ENCODE peak calls at places on chromosomes 7 and 10, in five cellular contexts. X, F, L, D and R are unnamed samples.

GRCh38 chr10:50508315-50509051 is 115.3 kb downstream of the SGMS1 start:
- DNase-seq in X (no peak), F (no peak), L (no peak), D (no peak), R (no peak)

GRCh38 chr10:117499248-117500105 is 43.1 kb upstream of the EMX2 start:
- DNase-seq in X (no peak), F (no peak), L (no peak), D (no peak), R (no peak)

GRCh38 chr10:5291501-5292195 is 73.1 kb upstream of the UCN3 start:
- DNase-seq in X (peak), F (peak), L (no peak), D (no peak), R (no peak)

GRCh38 chr7:29921404-29922010 is 68.1 kb downstream of the SCRN1 start:
- DNase-seq in X (peak), F (no peak), L (peak), D (peak), R (peak)

GRCh38 chr7:2110586-2111396 is 122.0 kb downstream of the MAD1L1 start:
- DNase-seq in X (no peak), F (no peak), L (no peak), D (no peak), R (no peak)

GRCh38 chr7:85287126-85287825 is 100.4 kb upstream of the SEMA3D start:
- DNase-seq in X (peak), F (no peak), L (no peak), D (no peak), R (no peak)

GRCh38 chr10:78458983-78459638 is 425.4 kb downstream of the RPS24 start:
- DNase-seq in X (peak), F (peak), L (no peak), D (no peak), R (no peak)

GRCh38 chr7:47326808-47327207 is 255.1 kb downstream of the TNS3 start:
- DNase-seq in X (peak), F (no peak), L (no peak), D (no peak), R (no peak)

GRCh38 chr10:11026761-11027160 is 9.1 kb downstream of the CELF2 start:
- DNase-seq in X (no peak), F (no peak), L (no peak), D (no peak), R (no peak)

GRCh38 chr7:20030915-20031362 is 186.2 kb downstream of the MACC1 start:
- DNase-seq in X (peak), F (no peak), L (no peak), D (no peak), R (no peak)

GRCh38 chr10:101441539-101442455 is 87.8 kb downstream of the BTRC start:
- DNase-seq in X (peak), F (no peak), L (peak), D (no peak), R (no peak)

GRCh38 chr7:25953859-25954258 is 198.1 kb upstream of the NFE2L3 start:
- DNase-seq in X (no peak), F (no peak), L (no peak), D (no peak), R (no peak)

GRCh38 chr7:139771001-139771956 is 6.5 kb downstream of the HIPK2 start:
- DNase-seq in X (peak), F (no peak), L (no peak), D (no peak), R (no peak)

GRCh38 chr10:89391882-89392756 is at the start of gene IFIT1:
- DNase-seq in X (peak), F (peak), L (no peak), D (no peak), R (no peak)

GRCh38 chr7:151631149-151631967 is 111.7 kb upstream of the RHEB start:
- DNase-seq in X (peak), F (no peak), L (peak), D (no peak), R (no peak)
- TF ChIP-seq CTCF in X (peak), F (no peak), L (no peak), D (peak), R (no peak)

GRCh38 chr10:7085913-7086589 is 324.8 kb downstream of the SFMBT2 start:
- DNase-seq in X (no peak), F (no peak), L (peak), D (no peak), R (no peak)
- TF ChIP-seq CTCF in X (no peak), F (no peak), L (no peak), D (no peak), R (peak)

DNA sequence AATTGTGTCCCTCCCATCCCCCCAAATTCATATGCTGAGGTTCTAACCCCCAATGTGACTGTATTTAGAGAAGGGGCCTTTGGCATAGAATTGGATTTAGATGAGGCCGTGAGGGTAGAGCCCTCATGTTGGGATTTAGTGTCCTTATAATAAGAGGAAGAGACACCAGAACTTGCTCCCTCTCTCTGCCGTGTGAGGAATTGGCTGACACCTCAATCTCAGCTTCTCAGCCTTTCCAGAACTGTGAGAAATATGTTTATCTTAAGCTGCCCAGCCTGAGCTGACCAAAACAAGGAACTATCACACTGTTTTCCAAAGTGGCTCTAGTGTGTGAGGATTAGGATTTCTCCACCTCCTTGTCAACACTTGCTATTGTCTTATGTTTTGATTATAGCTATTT is 400.0 kb upstream of the FZD8 start:
- DNase-seq in X (no peak), F (no peak), L (no peak), D (no peak), R (no peak)
- TF ChIP-seq CTCF in X (peak), F (no peak), L (no peak), D (no peak), R (no peak)

DNA sequence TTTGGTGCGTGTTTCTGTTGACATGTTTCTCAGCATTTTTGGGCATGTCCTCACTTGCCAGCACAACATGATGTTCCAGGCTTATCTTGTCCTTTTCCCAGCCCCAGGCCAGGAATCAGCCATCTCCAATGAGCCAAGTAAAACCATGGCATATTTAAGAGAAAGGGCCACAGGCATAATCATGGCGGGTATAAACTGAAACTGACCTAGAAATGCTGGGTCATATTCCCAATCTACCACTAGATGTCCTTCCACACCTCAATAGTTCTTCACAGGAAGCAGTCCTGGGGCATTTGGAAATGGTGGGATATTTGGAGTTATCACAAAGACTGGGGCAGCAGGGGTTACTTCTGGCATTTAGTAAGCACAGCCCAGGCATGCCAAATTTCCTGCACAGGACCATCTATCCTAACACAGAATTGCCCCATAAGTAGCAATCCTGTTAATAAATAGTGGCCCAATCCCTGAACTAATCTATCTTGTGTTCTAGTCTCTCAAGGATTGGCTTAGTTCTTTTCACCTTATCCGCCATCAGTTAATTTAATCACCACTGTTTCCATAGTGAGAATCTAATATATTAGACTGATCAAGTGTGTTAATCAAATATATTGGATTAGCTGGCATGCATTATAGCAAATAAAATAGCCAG is 101.6 kb downstream of the NPSR1 start:
- DNase-seq in X (peak), F (no peak), L (no peak), D (peak), R (no peak)
- TF ChIP-seq CTCF in X (peak), F (no peak), L (peak), D (peak), R (peak)

GRCh38 chr7:144668503-144668902 is 167.3 kb downstream of the TPK1 start:
- DNase-seq in X (no peak), F (no peak), L (no peak), D (no peak), R (no peak)

GRCh38 chr7:144674550-144674949 is 161.3 kb downstream of the TPK1 start:
- DNase-seq in X (no peak), F (no peak), L (no peak), D (no peak), R (no peak)

GRCh38 chr7:144671429-144671828 is 164.4 kb downstream of the TPK1 start:
- DNase-seq in X (peak), F (no peak), L (no peak), D (no peak), R (no peak)

GRCh38 chr7:144672869-144673268 is 163.0 kb downstream of the TPK1 start:
- DNase-seq in X (no peak), F (no peak), L (no peak), D (no peak), R (no peak)

GRCh38 chr7:144670251-144670650 is 165.6 kb downstream of the TPK1 start:
- DNase-seq in X (peak), F (no peak), L (no peak), D (no peak), R (no peak)
- TF ChIP-seq CTCF in X (no peak), F (peak), L (no peak), D (no peak), R (no peak)

GRCh38 chr7:77348371-77348813 is 67.8 kb downstream of the GSAP start:
- DNase-seq in X (peak), F (no peak), L (no peak), D (no peak), R (no peak)
- TF ChIP-seq CTCF in X (no peak), F (no peak), L (no peak), D (no peak), R (no peak)